ENCODE peak calls at places on chromosomes 2 and 18, in four cellular contexts. One of them, this sample, is unnamed.

GRCh38 chr2:235535423-235536130 is 41.7 kb downstream of the AGAP1 start:
- DNase-seq in mesendoderm: no peak
- DNase-seq in H9: no peak
- DNase-seq in H1: no peak
- DNase-seq in this sample: no peak

GRCh38 chr2:660477-661214 is 16.6 kb downstream of the TMEM18 start:
- DNase-seq in mesendoderm: peak
- DNase-seq in H9: peak
- DNase-seq in H1: peak
- DNase-seq in this sample: no peak

GRCh38 chr2:100819365-100820345 is at the start of gene NPAS2:
- DNase-seq in mesendoderm: peak
- DNase-seq in H9: peak
- DNase-seq in H1: no peak
- DNase-seq in this sample: peak

GRCh38 chr2:64092502-64092901 is 51.7 kb downstream of the PELI1 start:
- DNase-seq in mesendoderm: no peak
- DNase-seq in H9: no peak
- DNase-seq in H1: no peak
- DNase-seq in this sample: no peak

GRCh38 chr2:147844691-147845607 is at the start of gene ACVR2A:
- DNase-seq in mesendoderm: peak
- DNase-seq in H9: peak
- DNase-seq in H1: no peak
- DNase-seq in this sample: peak

GRCh38 chr18:8051388-8051787 is 484.3 kb downstream of the PTPRM start:
- DNase-seq in mesendoderm: no peak
- DNase-seq in H9: no peak
- DNase-seq in H1: no peak
- DNase-seq in this sample: peak

GRCh38 chr18:63088262-63088661 is 231.3 kb downstream of the BCL2 start:
- DNase-seq in mesendoderm: peak
- DNase-seq in H9: peak
- DNase-seq in H1: peak
- DNase-seq in this sample: no peak

GRCh38 chr2:98359986-98360385 is 13.7 kb downstream of the CNGA3 start:
- DNase-seq in mesendoderm: no peak
- DNase-seq in H9: no peak
- DNase-seq in H1: no peak
- DNase-seq in this sample: no peak

GRCh38 chr18:63079114-63079513 is 240.5 kb downstream of the BCL2 start:
- DNase-seq in mesendoderm: no peak
- DNase-seq in H9: no peak
- DNase-seq in H1: no peak
- DNase-seq in this sample: no peak

GRCh38 chr2:127927415-127927814 is 41.7 kb upstream of the AMMECR1L start:
- DNase-seq in mesendoderm: no peak
- DNase-seq in H9: no peak
- DNase-seq in H1: no peak
- DNase-seq in this sample: no peak

GRCh38 chr2:25368650-25369049 is 26.9 kb upstream of the DNMT3A start:
- DNase-seq in mesendoderm: no peak
- DNase-seq in H9: no peak
- DNase-seq in H1: no peak
- DNase-seq in this sample: peak

GRCh38 chr2:25606892-25607291 is 66.5 kb downstream of the DTNB start:
- DNase-seq in mesendoderm: peak
- DNase-seq in H9: no peak
- DNase-seq in H1: no peak
- DNase-seq in this sample: peak

GRCh38 chr2:134140251-134140661 is 113.6 kb upstream of the MGAT5 start:
- DNase-seq in mesendoderm: no peak
- DNase-seq in H9: no peak
- DNase-seq in H1: no peak
- DNase-seq in this sample: no peak

GRCh38 chr18:25496544-25496943 is 144.6 kb upstream of the ZNF521 start:
- DNase-seq in mesendoderm: no peak
- DNase-seq in H9: no peak
- DNase-seq in H1: no peak
- DNase-seq in this sample: no peak

GRCh38 chr2:98828369-98828744 is 97.4 kb upstream of the MGAT4A start:
- DNase-seq in mesendoderm: no peak
- DNase-seq in H9: no peak
- DNase-seq in H1: no peak
- DNase-seq in this sample: no peak

GRCh38 chr2:142306126-142306525 is 175.3 kb upstream of the LRP1B start:
- DNase-seq in mesendoderm: no peak
- DNase-seq in H9: no peak
- DNase-seq in H1: no peak
- DNase-seq in this sample: no peak

GRCh38 chr2:17273066-17273465 is 245.2 kb downstream of the RAD51AP2 start:
- DNase-seq in mesendoderm: no peak
- DNase-seq in H9: no peak
- DNase-seq in H1: no peak
- DNase-seq in this sample: no peak

GRCh38 chr2:233778030-233778429 is at the start of gene MROH2A:
- DNase-seq in mesendoderm: no peak
- DNase-seq in H9: no peak
- DNase-seq in H1: no peak
- DNase-seq in this sample: no peak

GRCh38 chr2:47688561-47688960 is 94.4 kb upstream of the MSH6 start:
- DNase-seq in mesendoderm: peak
- DNase-seq in H9: no peak
- DNase-seq in H1: no peak
- DNase-seq in this sample: no peak

GRCh38 chr2:43877782-43878464 is 39.2 kb downstream of the ABCG8 start:
- DNase-seq in mesendoderm: peak
- DNase-seq in H9: peak
- DNase-seq in H1: peak
- DNase-seq in this sample: peak

GRCh38 chr2:161681043-161681442 is 56.8 kb downstream of the SLC4A10 start:
- DNase-seq in mesendoderm: no peak
- DNase-seq in H9: no peak
- DNase-seq in H1: no peak
- DNase-seq in this sample: no peak

GRCh38 chr2:70779911-70780580 is 10.4 kb downstream of the FIGLA start:
- DNase-seq in mesendoderm: no peak
- DNase-seq in H9: no peak
- DNase-seq in H1: no peak
- DNase-seq in this sample: no peak

GRCh38 chr2:39435254-39435653 is 1.8 kb downstream of the MAP4K3 start:
- DNase-seq in mesendoderm: peak
- DNase-seq in H9: no peak
- DNase-seq in H1: no peak
- DNase-seq in this sample: peak

GRCh38 chr2:112758701-112759100 is 5.7 kb downstream of the CKAP2L start:
- DNase-seq in mesendoderm: no peak
- DNase-seq in H9: no peak
- DNase-seq in H1: no peak
- DNase-seq in this sample: no peak

GRCh38 chr2:20596973-20597867 is 53.7 kb downstream of the HS1BP3 start:
- DNase-seq in mesendoderm: no peak
- DNase-seq in H9: no peak
- DNase-seq in H1: no peak
- DNase-seq in this sample: no peak

GRCh38 chr18:70289351-70290330 is 796 bp downstream of the SOCS6 start:
- DNase-seq in mesendoderm: peak
- DNase-seq in H9: peak
- DNase-seq in H1: no peak
- DNase-seq in this sample: peak

GRCh38 chr18:4282954-4283353 is 172.2 kb downstream of the DLGAP1 start:
- DNase-seq in mesendoderm: no peak
- DNase-seq in H9: no peak
- DNase-seq in H1: no peak
- DNase-seq in this sample: no peak

GRCh38 chr2:189465076-189465475 is 23.8 kb downstream of the WDR75 start:
- DNase-seq in mesendoderm: no peak
- DNase-seq in H9: no peak
- DNase-seq in H1: no peak
- DNase-seq in this sample: no peak

GRCh38 chr2:35614640-35615039 is 740.9 kb upstream of the CRIM1 start:
- DNase-seq in mesendoderm: no peak
- DNase-seq in H9: no peak
- DNase-seq in H1: no peak
- DNase-seq in this sample: no peak

GRCh38 chr2:232798156-232798555 is 21.8 kb upstream of the KCNJ13 start:
- DNase-seq in mesendoderm: no peak
- DNase-seq in H9: no peak
- DNase-seq in H1: no peak
- DNase-seq in this sample: no peak

GRCh38 chr2:1690056-1690775 is 54.1 kb downstream of the PXDN start:
- DNase-seq in mesendoderm: no peak
- DNase-seq in H9: no peak
- DNase-seq in H1: no peak
- DNase-seq in this sample: no peak

GRCh38 chr2:178473373-178473772 is 5.0 kb downstream of the FKBP7 start:
- DNase-seq in mesendoderm: no peak
- DNase-seq in H9: no peak
- DNase-seq in H1: no peak
- DNase-seq in this sample: no peak
- H3K56ac ChIP-seq in mesendoderm: no peak
- H3K56ac ChIP-seq in H9: no peak
- H3K56ac ChIP-seq in H1: no peak
- H3K56ac ChIP-seq in this sample: no peak

DNA sequence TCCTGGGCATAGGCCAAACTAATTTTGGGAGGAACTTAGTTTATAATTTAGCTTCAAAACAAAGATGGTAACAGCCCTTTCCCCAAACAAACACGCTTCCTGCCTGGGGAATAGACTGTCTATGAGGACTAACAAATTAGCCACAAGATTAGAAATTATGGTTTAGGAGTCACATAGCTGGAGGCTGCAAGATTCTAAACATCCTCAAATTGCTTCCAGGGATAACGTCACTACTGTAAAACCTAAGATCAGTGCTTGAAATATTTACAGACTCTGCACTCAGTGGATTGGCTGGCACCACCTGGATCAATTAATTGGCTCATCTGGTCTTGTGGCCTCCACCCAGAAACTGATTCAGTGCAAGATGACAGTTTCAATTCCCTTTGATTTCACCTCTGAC is 118.0 kb upstream of the TACR1 start:
- DNase-seq in mesendoderm: no peak
- DNase-seq in H9: no peak
- DNase-seq in H1: no peak
- DNase-seq in this sample: peak
- H3K56ac ChIP-seq in mesendoderm: no peak
- H3K56ac ChIP-seq in H9: no peak
- H3K56ac ChIP-seq in H1: no peak
- H3K56ac ChIP-seq in this sample: no peak

GRCh38 chr2:118710481-118710880 is 137.0 kb downstream of the EN1 start:
- DNase-seq in mesendoderm: no peak
- DNase-seq in H9: no peak
- DNase-seq in H1: no peak
- DNase-seq in this sample: no peak

GRCh38 chr2:118716102-118716501 is 131.3 kb downstream of the EN1 start:
- DNase-seq in mesendoderm: no peak
- DNase-seq in H9: no peak
- DNase-seq in H1: no peak
- DNase-seq in this sample: no peak

GRCh38 chr2:118709786-118710185 is 137.7 kb downstream of the EN1 start:
- DNase-seq in mesendoderm: no peak
- DNase-seq in H9: no peak
- DNase-seq in H1: no peak
- DNase-seq in this sample: no peak

GRCh38 chr2:118711603-118712002 is 135.8 kb downstream of the EN1 start:
- DNase-seq in mesendoderm: no peak
- DNase-seq in H9: no peak
- DNase-seq in H1: no peak
- DNase-seq in this sample: no peak

GRCh38 chr2:118714115-118714514 is 133.3 kb downstream of the EN1 start:
- DNase-seq in mesendoderm: no peak
- DNase-seq in H9: no peak
- DNase-seq in H1: no peak
- DNase-seq in this sample: no peak
- H3K56ac ChIP-seq in mesendoderm: no peak
- H3K56ac ChIP-seq in H9: no peak
- H3K56ac ChIP-seq in H1: no peak
- H3K56ac ChIP-seq in this sample: no peak

GRCh38 chr2:238224636-238225035 is 15.2 kb downstream of the HES6 start:
- DNase-seq in mesendoderm: no peak
- DNase-seq in H9: no peak
- DNase-seq in H1: no peak
- DNase-seq in this sample: no peak
- H3K56ac ChIP-seq in mesendoderm: no peak
- H3K56ac ChIP-seq in H9: no peak
- H3K56ac ChIP-seq in H1: no peak
- H3K56ac ChIP-seq in this sample: no peak